ENCODE peak calls at places on chromosomes 6 and 20, in ten cellular contexts. One of them, this sample, is unnamed.

GRCh38 chr20:47667531-47668312 is 117.6 kb downstream of the SULF2 start:
- DNase-seq in sigmoid colon: no peak
- DNase-seq in SK-N-SH: no peak
- DNase-seq in vagina: no peak
- DNase-seq in HCT116: no peak
- DNase-seq in HepG2: no peak
- DNase-seq in spleen: no peak
- DNase-seq in GM12878: no peak
- DNase-seq in prostate gland: no peak
- DNase-seq in suprapubic skin: no peak
- DNase-seq in this sample: no peak

GRCh38 chr6:157172830-157173536 is 150.3 kb downstream of the TMEM242 start:
- DNase-seq in sigmoid colon: no peak
- DNase-seq in SK-N-SH: no peak
- DNase-seq in vagina: no peak
- DNase-seq in HCT116: no peak
- DNase-seq in HepG2: no peak
- DNase-seq in spleen: no peak
- DNase-seq in GM12878: no peak
- DNase-seq in prostate gland: no peak
- DNase-seq in suprapubic skin: no peak
- DNase-seq in this sample: no peak

GRCh38 chr6:17867880-17868279 is 119.6 kb downstream of the KIF13A start:
- DNase-seq in sigmoid colon: no peak
- DNase-seq in SK-N-SH: peak
- DNase-seq in vagina: no peak
- DNase-seq in HCT116: no peak
- DNase-seq in HepG2: peak
- DNase-seq in spleen: no peak
- DNase-seq in GM12878: no peak
- DNase-seq in prostate gland: no peak
- DNase-seq in suprapubic skin: no peak
- DNase-seq in this sample: peak

GRCh38 chr6:139940741-139941712 is 566.6 kb upstream of the CITED2 start:
- DNase-seq in sigmoid colon: no peak
- DNase-seq in SK-N-SH: no peak
- DNase-seq in vagina: no peak
- DNase-seq in HCT116: no peak
- DNase-seq in HepG2: no peak
- DNase-seq in spleen: no peak
- DNase-seq in GM12878: peak
- DNase-seq in prostate gland: no peak
- DNase-seq in suprapubic skin: no peak
- DNase-seq in this sample: peak

GRCh38 chr6:83824388-83824801 is 28.8 kb upstream of the RIPPLY2 start:
- DNase-seq in sigmoid colon: no peak
- DNase-seq in SK-N-SH: no peak
- DNase-seq in vagina: no peak
- DNase-seq in HCT116: no peak
- DNase-seq in HepG2: no peak
- DNase-seq in spleen: no peak
- DNase-seq in GM12878: no peak
- DNase-seq in prostate gland: no peak
- DNase-seq in suprapubic skin: no peak
- DNase-seq in this sample: peak

GRCh38 chr6:34205466-34205865 is 31.2 kb upstream of the HMGA1 start:
- DNase-seq in sigmoid colon: no peak
- DNase-seq in SK-N-SH: no peak
- DNase-seq in vagina: no peak
- DNase-seq in HCT116: no peak
- DNase-seq in HepG2: no peak
- DNase-seq in spleen: peak
- DNase-seq in GM12878: no peak
- DNase-seq in prostate gland: no peak
- DNase-seq in suprapubic skin: no peak
- DNase-seq in this sample: no peak

GRCh38 chr6:40852667-40853383 is 186.2 kb downstream of the UNC5CL start:
- DNase-seq in sigmoid colon: no peak
- DNase-seq in SK-N-SH: no peak
- DNase-seq in vagina: no peak
- DNase-seq in HCT116: peak
- DNase-seq in HepG2: peak
- DNase-seq in spleen: no peak
- DNase-seq in GM12878: no peak
- DNase-seq in prostate gland: no peak
- DNase-seq in suprapubic skin: no peak
- DNase-seq in this sample: no peak

GRCh38 chr20:49052334-49052733 is 6.2 kb downstream of the CSE1L start:
- DNase-seq in sigmoid colon: no peak
- DNase-seq in SK-N-SH: no peak
- DNase-seq in vagina: no peak
- DNase-seq in HCT116: no peak
- DNase-seq in HepG2: peak
- DNase-seq in spleen: no peak
- DNase-seq in GM12878: no peak
- DNase-seq in prostate gland: no peak
- DNase-seq in suprapubic skin: no peak
- DNase-seq in this sample: no peak

GRCh38 chr20:47358672-47359532 is 2.4 kb upstream of the ZMYND8 start:
- DNase-seq in sigmoid colon: peak
- DNase-seq in SK-N-SH: peak
- DNase-seq in vagina: peak
- DNase-seq in HCT116: peak
- DNase-seq in HepG2: peak
- DNase-seq in spleen: peak
- DNase-seq in GM12878: no peak
- DNase-seq in prostate gland: peak
- DNase-seq in suprapubic skin: peak
- DNase-seq in this sample: peak

GRCh38 chr6:79391511-79391910 is 145.7 kb downstream of the LCA5 start:
- DNase-seq in sigmoid colon: no peak
- DNase-seq in SK-N-SH: no peak
- DNase-seq in vagina: no peak
- DNase-seq in HCT116: no peak
- DNase-seq in HepG2: no peak
- DNase-seq in spleen: no peak
- DNase-seq in GM12878: no peak
- DNase-seq in prostate gland: no peak
- DNase-seq in suprapubic skin: no peak
- DNase-seq in this sample: no peak

GRCh38 chr6:160215232-160215631 is 43.4 kb downstream of the SLC22A2 start:
- DNase-seq in sigmoid colon: no peak
- DNase-seq in SK-N-SH: no peak
- DNase-seq in vagina: no peak
- DNase-seq in HCT116: no peak
- DNase-seq in HepG2: no peak
- DNase-seq in spleen: no peak
- DNase-seq in GM12878: no peak
- DNase-seq in prostate gland: no peak
- DNase-seq in suprapubic skin: no peak
- DNase-seq in this sample: no peak

GRCh38 chr6:105459884-105460283 is 57.0 kb upstream of the PREP start:
- DNase-seq in sigmoid colon: no peak
- DNase-seq in SK-N-SH: no peak
- DNase-seq in vagina: no peak
- DNase-seq in HCT116: no peak
- DNase-seq in HepG2: no peak
- DNase-seq in spleen: no peak
- DNase-seq in GM12878: peak
- DNase-seq in prostate gland: no peak
- DNase-seq in suprapubic skin: no peak
- DNase-seq in this sample: peak

DNA sequence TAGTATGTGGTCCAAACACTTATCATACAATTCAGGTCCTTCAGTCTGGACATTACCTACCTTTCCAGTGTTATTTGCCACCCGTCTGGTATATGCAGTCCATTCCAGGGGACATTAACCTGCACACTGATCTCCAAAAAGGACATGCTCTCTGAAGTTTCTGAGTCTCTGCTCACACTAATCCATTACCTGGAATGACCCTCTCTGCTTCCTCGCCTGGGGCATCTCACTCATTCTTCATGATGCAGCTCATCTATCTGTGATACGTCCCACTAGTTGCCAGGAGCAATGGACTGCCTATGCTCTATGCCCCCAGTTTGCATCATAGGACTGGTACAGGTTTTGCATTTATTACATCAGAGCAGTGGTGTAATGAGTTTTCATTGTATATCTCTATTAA is 5.9 kb upstream of the TUBB2B start:
- DNase-seq in sigmoid colon: no peak
- DNase-seq in SK-N-SH: no peak
- DNase-seq in vagina: no peak
- DNase-seq in HCT116: no peak
- DNase-seq in HepG2: no peak
- DNase-seq in spleen: no peak
- DNase-seq in GM12878: no peak
- DNase-seq in prostate gland: no peak
- DNase-seq in suprapubic skin: no peak
- DNase-seq in this sample: no peak
- TF ChIP-seq POLR2AphosphoS5 in sigmoid colon: no peak
- TF ChIP-seq POLR2AphosphoS5 in SK-N-SH: no peak
- TF ChIP-seq POLR2AphosphoS5 in vagina: no peak
- TF ChIP-seq POLR2AphosphoS5 in HCT116: no peak
- TF ChIP-seq POLR2AphosphoS5 in HepG2: no peak
- TF ChIP-seq POLR2AphosphoS5 in spleen: no peak
- TF ChIP-seq POLR2AphosphoS5 in GM12878: no peak
- TF ChIP-seq POLR2AphosphoS5 in prostate gland: no peak
- TF ChIP-seq POLR2AphosphoS5 in suprapubic skin: no peak
- TF ChIP-seq POLR2AphosphoS5 in this sample: no peak

DNA sequence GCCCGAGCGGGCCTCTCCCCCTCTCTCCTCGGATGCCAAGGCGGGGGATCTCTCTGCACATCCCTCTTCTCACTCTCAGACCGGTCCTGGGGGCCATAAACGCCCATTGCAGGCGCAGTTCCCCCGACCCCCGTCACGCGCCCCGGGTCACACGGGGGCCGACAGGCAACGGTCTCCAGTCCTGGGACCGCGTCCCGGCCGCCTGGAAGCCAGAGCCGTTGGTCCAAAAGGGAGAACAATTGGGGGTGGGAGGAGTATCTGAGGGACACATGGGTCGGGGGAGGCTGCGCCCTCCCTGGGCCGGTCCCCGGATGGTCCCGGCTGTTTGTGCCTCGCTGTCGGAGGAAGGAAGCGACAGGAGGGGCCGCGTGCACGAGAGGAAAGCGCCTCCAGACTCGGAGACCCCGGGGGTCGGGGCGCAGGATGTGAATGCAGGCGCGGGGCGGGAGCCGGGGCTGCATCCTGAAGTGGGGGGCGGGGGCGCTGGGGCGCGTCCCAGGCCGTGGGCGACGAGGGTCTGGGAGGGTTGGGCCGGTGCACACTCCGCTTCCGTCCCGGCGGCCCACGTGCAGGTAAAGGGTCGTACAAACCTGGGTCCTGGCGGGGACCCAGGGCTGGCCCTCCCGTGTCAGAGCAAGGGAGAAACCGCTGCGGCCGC is 903 bp downstream of the SLC4A11 start:
- DNase-seq in sigmoid colon: no peak
- DNase-seq in SK-N-SH: peak
- DNase-seq in vagina: no peak
- DNase-seq in HCT116: no peak
- DNase-seq in HepG2: no peak
- DNase-seq in spleen: no peak
- DNase-seq in GM12878: no peak
- DNase-seq in prostate gland: no peak
- DNase-seq in suprapubic skin: no peak
- DNase-seq in this sample: no peak
- TF ChIP-seq POLR2AphosphoS5 in sigmoid colon: no peak
- TF ChIP-seq POLR2AphosphoS5 in SK-N-SH: no peak
- TF ChIP-seq POLR2AphosphoS5 in vagina: no peak
- TF ChIP-seq POLR2AphosphoS5 in HCT116: no peak
- TF ChIP-seq POLR2AphosphoS5 in HepG2: no peak
- TF ChIP-seq POLR2AphosphoS5 in spleen: no peak
- TF ChIP-seq POLR2AphosphoS5 in GM12878: no peak
- TF ChIP-seq POLR2AphosphoS5 in prostate gland: no peak
- TF ChIP-seq POLR2AphosphoS5 in suprapubic skin: no peak
- TF ChIP-seq POLR2AphosphoS5 in this sample: no peak

DNA sequence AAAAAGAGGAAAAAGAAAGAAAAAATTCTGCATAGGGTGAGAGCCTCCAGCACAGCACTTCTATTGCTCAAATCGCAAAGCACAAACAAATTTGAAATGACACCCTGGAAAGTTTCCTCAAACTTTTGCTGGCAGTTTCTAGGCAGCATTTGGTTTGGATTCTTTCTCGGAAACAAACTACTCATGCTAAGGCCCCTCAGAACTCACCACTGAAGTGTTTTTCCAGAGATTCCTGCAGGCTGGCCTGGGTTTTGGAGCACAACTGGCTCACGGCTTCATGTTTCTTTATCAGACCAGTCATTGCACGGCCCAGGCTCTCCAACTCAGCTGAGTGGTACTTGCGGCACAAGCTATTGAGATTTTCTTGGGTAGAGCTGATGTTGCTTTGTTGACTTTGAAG is 237.8 kb downstream of the SYNE1 start:
- DNase-seq in sigmoid colon: peak
- DNase-seq in SK-N-SH: no peak
- DNase-seq in vagina: no peak
- DNase-seq in HCT116: no peak
- DNase-seq in HepG2: no peak
- DNase-seq in spleen: no peak
- DNase-seq in GM12878: no peak
- DNase-seq in prostate gland: no peak
- DNase-seq in suprapubic skin: no peak
- DNase-seq in this sample: no peak
- TF ChIP-seq POLR2AphosphoS5 in sigmoid colon: no peak
- TF ChIP-seq POLR2AphosphoS5 in SK-N-SH: no peak
- TF ChIP-seq POLR2AphosphoS5 in vagina: no peak
- TF ChIP-seq POLR2AphosphoS5 in HCT116: no peak
- TF ChIP-seq POLR2AphosphoS5 in HepG2: no peak
- TF ChIP-seq POLR2AphosphoS5 in spleen: no peak
- TF ChIP-seq POLR2AphosphoS5 in GM12878: no peak
- TF ChIP-seq POLR2AphosphoS5 in prostate gland: no peak
- TF ChIP-seq POLR2AphosphoS5 in suprapubic skin: no peak
- TF ChIP-seq POLR2AphosphoS5 in this sample: no peak

DNA sequence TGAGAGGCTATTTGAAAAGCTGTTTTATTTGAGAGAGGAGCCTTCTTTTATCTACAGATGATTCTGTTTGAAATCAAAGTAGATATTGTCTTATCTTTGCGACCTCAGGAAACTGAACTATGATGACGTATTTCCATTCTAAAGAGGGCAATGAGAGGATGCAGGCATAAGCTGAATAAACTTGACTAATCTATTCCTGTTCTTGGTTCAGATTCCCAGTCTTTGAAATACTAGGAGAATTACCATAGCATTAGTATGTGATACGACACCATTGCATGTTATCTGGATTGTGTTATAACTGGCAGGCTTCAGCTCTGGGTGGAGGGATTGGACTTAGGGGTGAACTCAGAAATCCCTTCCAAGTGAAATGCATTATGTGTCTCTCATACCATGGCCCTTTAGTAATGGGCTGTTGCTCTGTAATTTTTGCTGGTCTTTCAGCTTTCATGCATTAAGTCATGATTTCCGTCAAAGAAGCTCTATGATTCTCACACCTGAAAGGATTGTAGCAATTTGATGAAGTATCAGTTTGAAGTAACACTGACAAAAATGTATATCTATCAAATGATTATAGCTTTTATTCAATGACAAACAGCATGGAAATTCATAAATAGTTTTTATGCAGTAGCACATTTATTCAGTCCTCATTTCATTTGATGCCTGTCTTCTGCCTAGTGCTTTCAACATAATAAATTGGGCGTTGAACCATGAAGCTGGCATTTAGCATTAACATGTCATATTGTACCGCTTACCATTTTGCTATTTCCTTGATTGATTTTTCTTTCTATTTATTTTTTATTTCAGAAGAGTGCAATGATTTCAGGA is 138.5 kb upstream of the SPACA1 start:
- DNase-seq in sigmoid colon: no peak
- DNase-seq in SK-N-SH: no peak
- DNase-seq in vagina: no peak
- DNase-seq in HCT116: no peak
- DNase-seq in HepG2: no peak
- DNase-seq in spleen: no peak
- DNase-seq in GM12878: no peak
- DNase-seq in prostate gland: no peak
- DNase-seq in suprapubic skin: no peak
- DNase-seq in this sample: peak
- TF ChIP-seq POLR2AphosphoS5 in sigmoid colon: no peak
- TF ChIP-seq POLR2AphosphoS5 in SK-N-SH: no peak
- TF ChIP-seq POLR2AphosphoS5 in vagina: no peak
- TF ChIP-seq POLR2AphosphoS5 in HCT116: no peak
- TF ChIP-seq POLR2AphosphoS5 in HepG2: no peak
- TF ChIP-seq POLR2AphosphoS5 in spleen: no peak
- TF ChIP-seq POLR2AphosphoS5 in GM12878: no peak
- TF ChIP-seq POLR2AphosphoS5 in prostate gland: no peak
- TF ChIP-seq POLR2AphosphoS5 in suprapubic skin: no peak
- TF ChIP-seq POLR2AphosphoS5 in this sample: peak